ENCODE peak calls at places on chromosome 6, in six cellular contexts. One of them, this sample, is unnamed.

GRCh38 chr6:54717849-54718455 is 128.6 kb upstream of the FAM83B start:
- DNase-seq in heart right ventricle: no peak
- DNase-seq in ovary: no peak
- DNase-seq in CD4-positive, alpha-beta T cell: no peak
- DNase-seq in IMR-90: peak
- DNase-seq in A549: peak
- DNase-seq in this sample: no peak

GRCh38 chr6:10146723-10147451 is 268.0 kb downstream of the TFAP2A start:
- DNase-seq in heart right ventricle: no peak
- DNase-seq in ovary: no peak
- DNase-seq in CD4-positive, alpha-beta T cell: no peak
- DNase-seq in IMR-90: peak
- DNase-seq in A549: peak
- DNase-seq in this sample: no peak

GRCh38 chr6:107822154-107823046 is 1.7 kb downstream of the SCML4 start:
- DNase-seq in heart right ventricle: no peak
- DNase-seq in ovary: no peak
- DNase-seq in CD4-positive, alpha-beta T cell: peak
- DNase-seq in IMR-90: no peak
- DNase-seq in A549: no peak
- DNase-seq in this sample: no peak

GRCh38 chr6:81770395-81770794 is 17.9 kb upstream of the TENT5A start:
- DNase-seq in heart right ventricle: no peak
- DNase-seq in ovary: no peak
- DNase-seq in CD4-positive, alpha-beta T cell: no peak
- DNase-seq in IMR-90: no peak
- DNase-seq in A549: no peak
- DNase-seq in this sample: no peak

GRCh38 chr6:3749991-3750323 is 1.6 kb downstream of the PXDC1 start:
- DNase-seq in heart right ventricle: no peak
- DNase-seq in ovary: peak
- DNase-seq in CD4-positive, alpha-beta T cell: no peak
- DNase-seq in IMR-90: peak
- DNase-seq in A549: no peak
- DNase-seq in this sample: peak

GRCh38 chr6:1070085-1070521 is 241.8 kb upstream of the FOXQ1 start:
- DNase-seq in heart right ventricle: no peak
- DNase-seq in ovary: no peak
- DNase-seq in CD4-positive, alpha-beta T cell: no peak
- DNase-seq in IMR-90: peak
- DNase-seq in A549: no peak
- DNase-seq in this sample: no peak

GRCh38 chr6:32082951-32083350 is 26.2 kb downstream of the TNXB start:
- DNase-seq in heart right ventricle: peak
- DNase-seq in ovary: peak
- DNase-seq in CD4-positive, alpha-beta T cell: no peak
- DNase-seq in IMR-90: no peak
- DNase-seq in A549: peak
- DNase-seq in this sample: no peak

GRCh38 chr6:74409447-74409846 is 713.4 kb downstream of the CD109 start:
- DNase-seq in heart right ventricle: no peak
- DNase-seq in ovary: no peak
- DNase-seq in CD4-positive, alpha-beta T cell: no peak
- DNase-seq in IMR-90: peak
- DNase-seq in A549: peak
- DNase-seq in this sample: no peak

GRCh38 chr6:137497722-137498463 is 3.7 kb upstream of the OLIG3 start:
- DNase-seq in heart right ventricle: no peak
- DNase-seq in ovary: no peak
- DNase-seq in CD4-positive, alpha-beta T cell: no peak
- DNase-seq in IMR-90: no peak
- DNase-seq in A549: no peak
- DNase-seq in this sample: no peak

GRCh38 chr6:100475554-100476325 is 11.0 kb upstream of the SIM1 start:
- DNase-seq in heart right ventricle: no peak
- DNase-seq in ovary: no peak
- DNase-seq in CD4-positive, alpha-beta T cell: no peak
- DNase-seq in IMR-90: peak
- DNase-seq in A549: peak
- DNase-seq in this sample: no peak

GRCh38 chr6:140041571-140042332 is 667.3 kb upstream of the CITED2 start:
- DNase-seq in heart right ventricle: no peak
- DNase-seq in ovary: no peak
- DNase-seq in CD4-positive, alpha-beta T cell: no peak
- DNase-seq in IMR-90: no peak
- DNase-seq in A549: no peak
- DNase-seq in this sample: no peak

GRCh38 chr6:82143041-82143481 is 104.5 kb downstream of the IBTK start:
- DNase-seq in heart right ventricle: no peak
- DNase-seq in ovary: no peak
- DNase-seq in CD4-positive, alpha-beta T cell: no peak
- DNase-seq in IMR-90: peak
- DNase-seq in A549: no peak
- DNase-seq in this sample: no peak

GRCh38 chr6:52262620-52263344 is 18.5 kb upstream of the IL17F start:
- DNase-seq in heart right ventricle: no peak
- DNase-seq in ovary: no peak
- DNase-seq in CD4-positive, alpha-beta T cell: no peak
- DNase-seq in IMR-90: no peak
- DNase-seq in A549: no peak
- DNase-seq in this sample: no peak
- H3K27ac ChIP-seq in heart right ventricle: no peak
- H3K27ac ChIP-seq in ovary: no peak
- H3K27ac ChIP-seq in CD4-positive, alpha-beta T cell: no peak
- H3K27ac ChIP-seq in IMR-90: no peak
- H3K27ac ChIP-seq in A549: no peak
- H3K27ac ChIP-seq in this sample: no peak

GRCh38 chr6:33904050-33904827 is 100.4 kb upstream of the MLN start:
- DNase-seq in heart right ventricle: peak
- DNase-seq in ovary: no peak
- DNase-seq in CD4-positive, alpha-beta T cell: peak
- DNase-seq in IMR-90: no peak
- DNase-seq in A549: no peak
- DNase-seq in this sample: peak
- TF ChIP-seq CTCF in heart right ventricle: no peak
- TF ChIP-seq CTCF in ovary: no peak
- TF ChIP-seq CTCF in CD4-positive, alpha-beta T cell: no peak
- TF ChIP-seq CTCF in IMR-90: no peak
- TF ChIP-seq CTCF in A549: no peak
- TF ChIP-seq CTCF in this sample: no peak

DNA sequence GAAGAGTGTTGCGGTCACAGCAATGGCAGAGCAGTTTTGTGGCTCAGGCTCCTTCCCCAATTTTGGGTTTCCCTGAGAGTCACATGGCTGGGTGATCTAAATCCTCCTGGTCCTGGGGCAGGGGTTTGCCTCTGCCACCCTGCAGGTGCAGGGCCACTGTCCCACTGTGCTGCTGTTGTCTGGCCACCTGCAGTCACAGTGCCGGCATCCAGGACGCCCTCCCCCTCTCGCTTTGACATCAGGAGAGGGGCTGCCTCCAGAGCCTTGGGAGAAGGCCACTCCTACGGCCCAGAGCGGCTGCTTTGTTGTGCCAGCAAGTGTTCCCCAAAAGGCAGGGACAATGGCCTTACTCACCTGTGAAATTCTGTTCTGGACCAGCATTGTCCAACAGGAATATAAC is 449.0 kb downstream of the QKI start:
- DNase-seq in heart right ventricle: no peak
- DNase-seq in ovary: no peak
- DNase-seq in CD4-positive, alpha-beta T cell: no peak
- DNase-seq in IMR-90: no peak
- DNase-seq in A549: no peak
- DNase-seq in this sample: peak
- H3K27ac ChIP-seq in heart right ventricle: no peak
- H3K27ac ChIP-seq in ovary: no peak
- H3K27ac ChIP-seq in CD4-positive, alpha-beta T cell: no peak
- H3K27ac ChIP-seq in IMR-90: no peak
- H3K27ac ChIP-seq in A549: no peak
- H3K27ac ChIP-seq in this sample: no peak

DNA sequence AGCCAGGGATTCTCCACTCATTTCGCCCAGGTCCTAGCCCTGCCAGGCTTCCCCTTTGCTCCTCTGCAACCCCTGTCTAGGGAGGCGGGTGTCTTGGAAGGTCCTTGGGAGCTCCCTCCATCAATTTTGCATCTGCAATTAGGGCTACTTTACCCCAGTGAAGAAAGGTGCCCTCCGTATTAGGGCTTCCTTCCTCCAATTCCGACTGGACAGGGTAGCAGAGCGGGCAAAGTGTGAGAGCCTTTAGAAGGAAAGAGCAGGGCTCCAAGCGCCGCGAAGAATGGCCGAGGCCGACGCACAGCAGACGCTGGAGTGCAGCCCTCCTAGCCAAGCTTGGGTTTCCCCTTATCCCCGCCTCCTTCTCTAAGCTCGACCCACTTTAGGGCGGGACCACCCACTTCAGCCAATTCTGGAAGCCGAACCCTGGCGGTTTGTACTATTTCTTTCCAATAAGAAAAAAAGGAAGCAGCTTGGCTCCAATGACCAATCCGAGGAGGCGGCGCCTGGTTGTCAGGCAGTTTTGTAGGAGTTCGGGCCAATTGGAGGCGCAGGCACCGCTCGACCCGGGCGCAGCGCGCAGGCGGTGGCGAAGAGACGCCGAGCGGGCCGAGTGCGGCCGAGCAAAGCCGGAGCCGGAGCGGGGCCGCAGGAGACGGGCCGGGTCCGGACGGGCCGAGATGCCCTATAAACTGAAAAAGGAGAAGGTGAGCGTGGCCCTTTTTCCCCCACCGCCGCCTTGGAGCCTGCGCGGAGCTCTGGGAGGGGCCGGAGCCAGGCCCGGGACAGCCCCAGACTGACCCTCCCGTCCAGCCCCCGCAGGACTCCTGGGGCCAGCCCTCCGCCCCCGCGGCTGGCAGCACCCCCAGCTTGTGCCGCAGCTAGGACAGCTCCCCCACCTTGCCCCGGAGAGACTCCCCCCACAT is at the start of gene PPP2R5D:
- DNase-seq in heart right ventricle: peak
- DNase-seq in ovary: peak
- DNase-seq in CD4-positive, alpha-beta T cell: peak
- DNase-seq in IMR-90: peak
- DNase-seq in A549: peak
- DNase-seq in this sample: peak
- TF ChIP-seq CTCF in heart right ventricle: no peak
- TF ChIP-seq CTCF in ovary: no peak
- TF ChIP-seq CTCF in CD4-positive, alpha-beta T cell: no peak
- TF ChIP-seq CTCF in IMR-90: no peak
- TF ChIP-seq CTCF in A549: no peak
- TF ChIP-seq CTCF in this sample: peak

GRCh38 chr6:160950507-160950906 is 41.1 kb upstream of the MAP3K4 start:
- DNase-seq in heart right ventricle: no peak
- DNase-seq in ovary: no peak
- DNase-seq in CD4-positive, alpha-beta T cell: no peak
- DNase-seq in IMR-90: peak
- DNase-seq in A549: peak
- DNase-seq in this sample: no peak
- H3K27ac ChIP-seq in heart right ventricle: peak
- H3K27ac ChIP-seq in ovary: no peak
- H3K27ac ChIP-seq in CD4-positive, alpha-beta T cell: no peak
- H3K27ac ChIP-seq in IMR-90: no peak
- H3K27ac ChIP-seq in A549: no peak
- H3K27ac ChIP-seq in this sample: peak

DNA sequence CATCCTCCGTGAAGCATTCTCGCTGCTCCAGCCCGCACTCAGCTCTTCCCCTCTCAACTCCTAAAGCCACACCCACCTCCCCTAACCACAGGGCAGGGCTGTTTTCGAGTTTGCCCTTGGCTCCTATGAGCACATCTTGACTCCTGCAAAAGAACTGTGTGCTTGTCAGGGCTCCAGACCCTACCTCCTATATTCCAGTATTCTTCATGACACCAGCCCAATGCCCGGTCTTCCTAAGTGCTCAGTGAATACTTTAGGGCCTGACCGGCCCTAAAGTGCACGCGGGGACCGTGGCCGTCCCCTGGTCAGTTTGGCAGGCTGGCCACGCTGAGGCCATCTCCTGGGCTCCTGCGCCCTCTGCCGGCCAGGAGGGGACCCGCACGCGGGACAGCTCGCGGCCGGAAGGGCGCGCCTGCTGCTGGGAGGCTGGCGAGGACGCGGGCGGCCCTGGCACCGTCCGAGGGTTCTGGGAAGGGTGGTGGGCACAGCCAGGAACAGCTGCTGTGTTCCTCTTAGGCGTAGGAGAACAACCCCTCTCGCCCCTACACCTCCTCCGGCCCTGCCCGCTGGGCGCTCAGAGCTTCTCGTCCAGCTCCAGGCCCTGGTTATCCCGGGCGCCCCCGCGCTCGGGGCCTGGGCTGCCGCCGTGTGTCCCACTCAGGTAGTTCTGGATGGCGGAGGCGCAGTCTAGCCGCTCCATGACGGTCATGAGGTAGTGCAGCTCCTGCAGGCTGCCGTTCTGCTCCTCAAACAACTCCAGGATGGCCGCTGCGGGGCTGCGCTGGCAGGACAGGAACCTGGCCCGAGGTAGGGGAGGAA is 11.0 kb downstream of the UNC5CL start:
- DNase-seq in heart right ventricle: peak
- DNase-seq in ovary: peak
- DNase-seq in CD4-positive, alpha-beta T cell: peak
- DNase-seq in IMR-90: peak
- DNase-seq in A549: peak
- DNase-seq in this sample: peak
- TF ChIP-seq CTCF in heart right ventricle: peak
- TF ChIP-seq CTCF in ovary: peak
- TF ChIP-seq CTCF in CD4-positive, alpha-beta T cell: peak
- TF ChIP-seq CTCF in IMR-90: peak
- TF ChIP-seq CTCF in A549: peak
- TF ChIP-seq CTCF in this sample: peak

DNA sequence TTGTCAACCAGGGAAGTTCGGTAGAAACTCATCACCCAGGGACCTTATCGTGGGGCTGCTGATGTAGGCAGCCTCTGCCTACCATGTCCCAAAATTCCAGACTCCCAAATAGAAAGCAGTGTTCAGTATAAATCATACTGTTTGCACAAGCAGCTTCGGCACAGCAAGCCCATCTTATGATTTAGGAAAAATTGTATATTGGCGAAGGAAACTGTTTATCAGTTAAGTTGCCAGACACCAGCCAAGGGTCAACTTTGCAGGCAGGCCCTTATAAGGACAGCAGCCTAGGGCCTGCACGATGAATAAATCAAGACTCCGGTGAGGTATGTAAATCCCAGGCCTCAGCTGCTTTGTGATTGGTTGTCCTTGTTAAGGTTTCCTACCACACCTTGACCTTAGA is 36.8 kb downstream of the GFOD1 start:
- DNase-seq in heart right ventricle: no peak
- DNase-seq in ovary: no peak
- DNase-seq in CD4-positive, alpha-beta T cell: no peak
- DNase-seq in IMR-90: no peak
- DNase-seq in A549: no peak
- DNase-seq in this sample: no peak
- H3K27ac ChIP-seq in heart right ventricle: no peak
- H3K27ac ChIP-seq in ovary: no peak
- H3K27ac ChIP-seq in CD4-positive, alpha-beta T cell: no peak
- H3K27ac ChIP-seq in IMR-90: peak
- H3K27ac ChIP-seq in A549: no peak
- H3K27ac ChIP-seq in this sample: no peak

GRCh38 chr6:130076512-130076911 is 58.1 kb downstream of the L3MBTL3 start:
- DNase-seq in heart right ventricle: no peak
- DNase-seq in ovary: no peak
- DNase-seq in CD4-positive, alpha-beta T cell: no peak
- DNase-seq in IMR-90: peak
- DNase-seq in A549: no peak
- DNase-seq in this sample: no peak
- TF ChIP-seq CTCF in heart right ventricle: no peak
- TF ChIP-seq CTCF in ovary: no peak
- TF ChIP-seq CTCF in CD4-positive, alpha-beta T cell: peak
- TF ChIP-seq CTCF in IMR-90: peak
- TF ChIP-seq CTCF in A549: no peak
- TF ChIP-seq CTCF in this sample: no peak

GRCh38 chr6:160007118-160007517 is 38.2 kb downstream of the IGF2R start:
- DNase-seq in heart right ventricle: no peak
- DNase-seq in ovary: no peak
- DNase-seq in CD4-positive, alpha-beta T cell: no peak
- DNase-seq in IMR-90: no peak
- DNase-seq in A549: no peak
- DNase-seq in this sample: no peak
- H3K27ac ChIP-seq in heart right ventricle: no peak
- H3K27ac ChIP-seq in ovary: no peak
- H3K27ac ChIP-seq in CD4-positive, alpha-beta T cell: no peak
- H3K27ac ChIP-seq in IMR-90: no peak
- H3K27ac ChIP-seq in A549: no peak
- H3K27ac ChIP-seq in this sample: no peak